ENCODE peak calls at places on chromosomes 12 and 14, in seven cellular contexts. Q is NCI-H1105 treated with DMSO at 0.1 percent for 48 hours; D is head of caudate nucleus; B is Karpas-422; G is neuronal stem cell; T is activated CD4-positive, alpha-beta T cell treated with anti-CD3 and anti-CD28 coated beads for 36 hours; A is body of pancreas. L is an unnamed sample.

GRCh38 chr14:54348001-54348611 is 48.7 kb upstream of the CDKN3 start:
- DNase-seq in T (no peak), D (no peak), Q (peak), B (peak), G (peak), A (no peak), L (no peak)

GRCh38 chr14:59360923-59361794 is 104.0 kb downstream of the GPR135 start:
- DNase-seq in G (no peak), A (peak), B (peak), T (no peak), D (peak), Q (peak), L (no peak)

GRCh38 chr12:8564656-8565055 is 24.0 kb upstream of the CLEC4E start:
- DNase-seq in T (no peak), Q (no peak), D (peak), B (no peak), A (no peak), G (no peak), L (no peak)

GRCh38 chr12:121036810-121037326 is 2.2 kb downstream of the OASL start:
- DNase-seq in B (no peak), A (no peak), Q (no peak), T (peak), D (no peak), G (no peak), L (peak)

GRCh38 chr14:103863245-103863644 is 15.9 kb upstream of the PPP1R13B start:
- DNase-seq in B (no peak), G (no peak), Q (no peak), A (no peak), T (no peak), D (no peak), L (no peak)

GRCh38 chr14:24246765-24247212 is 4.4 kb upstream of the TINF2 start:
- DNase-seq in B (no peak), D (no peak), T (peak), G (no peak), Q (no peak), A (no peak), L (no peak)

GRCh38 chr12:124824195-124824594 is 39.5 kb downstream of the SCARB1 start:
- DNase-seq in Q (no peak), B (no peak), D (no peak), G (no peak), A (no peak), T (no peak), L (no peak)

GRCh38 chr12:2586159-2587035 is 208.4 kb upstream of the FKBP4 start:
- DNase-seq in T (no peak), G (no peak), B (no peak), A (no peak), D (no peak), Q (peak), L (no peak)

GRCh38 chr12:2876431-2877046 is 435 bp downstream of the FOXM1 start:
- DNase-seq in T (peak), Q (peak), D (no peak), B (peak), A (peak), G (no peak), L (no peak)

GRCh38 chr12:87687362-87687761 is 341.8 kb downstream of the C12orf50 start:
- DNase-seq in T (no peak), G (no peak), D (no peak), A (peak), Q (no peak), B (no peak), L (no peak)

GRCh38 chr12:24496755-24497154 is 452.1 kb downstream of the BCAT1 start:
- DNase-seq in B (no peak), D (no peak), T (no peak), A (no peak), Q (no peak), G (no peak), L (no peak)

GRCh38 chr12:46224401-46224800 is 44.4 kb downstream of the SLC38A1 start:
- DNase-seq in B (no peak), D (no peak), Q (no peak), A (peak), T (no peak), G (no peak), L (no peak)

GRCh38 chr12:9634177-9634803 is 26.6 kb upstream of the KLRB1 start:
- DNase-seq in Q (no peak), B (peak), T (peak), G (peak), A (peak), D (peak), L (peak)

GRCh38 chr14:62691613-62692489 is 353.4 kb downstream of the KCNH5 start:
- DNase-seq in Q (peak), D (peak), B (no peak), A (peak), G (no peak), T (no peak), L (no peak)

GRCh38 chr14:53183611-53184010 is 30.5 kb upstream of the DDHD1 start:
- DNase-seq in A (no peak), D (no peak), G (no peak), B (no peak), Q (no peak), T (no peak), L (no peak)

GRCh38 chr14:30362369-30363218 is 196.4 kb upstream of the G2E3 start:
- DNase-seq in Q (no peak), T (no peak), G (no peak), D (no peak), B (no peak), A (no peak), L (no peak)

GRCh38 chr12:66964629-66965028 is 285.8 kb upstream of the GRIP1 start:
- DNase-seq in T (peak), G (no peak), A (no peak), B (no peak), D (no peak), Q (no peak), L (peak)

GRCh38 chr14:64388533-64389243 is 535 bp downstream of the MTHFD1 start:
- DNase-seq in T (peak), G (no peak), B (peak), Q (peak), A (peak), D (no peak), L (peak)

GRCh38 chr12:52147983-52148540 is 43.8 kb downstream of the KRT80 start:
- DNase-seq in G (no peak), B (no peak), Q (no peak), T (no peak), A (no peak), D (no peak), L (no peak)

L was measured in stimulated activated CD4-positive, alpha-beta T cell treated with anti-CD3 and anti-CD28 coated beads, Interleukin-15, amount 100 ng/mL, for 48 hours.